ENCODE peak calls at places on chromosomes 11 and 22, in four cellular contexts. B is LNCaP clone FGC, Z is fibroblast of lung, U is uterus. W is an unnamed sample.

GRCh38 chr11:135027461-135027860 is 615.4 kb upstream of the B3GAT1 start:
- DNase-seq in B (peak), Z (peak), U (no peak), W (peak)

GRCh38 chr11:65786786-65787636 is at the start of gene OVOL1:
- DNase-seq in B (peak), Z (no peak), U (no peak), W (no peak)

GRCh38 chr11:103832762-103833161 is 203.7 kb upstream of the DDI1 start:
- DNase-seq in B (no peak), Z (peak), U (no peak), W (no peak)

GRCh38 chr11:20119315-20119714 is 41.0 kb downstream of the DBX1 start:
- DNase-seq in B (no peak), Z (no peak), U (no peak), W (no peak)

GRCh38 chr11:115985896-115986295 is 481.7 kb upstream of the CADM1 start:
- DNase-seq in B (no peak), Z (no peak), U (no peak), W (no peak)

GRCh38 chr11:11856638-11857037 is 14.9 kb downstream of the USP47 start:
- DNase-seq in B (no peak), Z (no peak), U (no peak), W (no peak)

GRCh38 chr11:133999355-133999754 is 42.6 kb upstream of the IGSF9B start:
- DNase-seq in B (no peak), Z (no peak), U (no peak), W (no peak)

GRCh38 chr11:5476184-5476819 is 12.2 kb upstream of the OR52D1 start:
- DNase-seq in B (no peak), Z (peak), U (no peak), W (peak)

GRCh38 chr22:35634981-35635540 is 13.2 kb upstream of the APOL6 start:
- DNase-seq in B (no peak), Z (no peak), U (no peak), W (no peak)

GRCh38 chr11:59264736-59265135 is 52.0 kb upstream of the MPEG1 start:
- DNase-seq in B (no peak), Z (no peak), U (no peak), W (no peak)

GRCh38 chr22:46828323-46829139 is 66.1 kb downstream of the TBC1D22A start:
- DNase-seq in B (no peak), Z (no peak), U (no peak), W (peak)

GRCh38 chr11:105046898-105047579 is 1.9 kb upstream of the CARD16 start:
- DNase-seq in B (no peak), Z (peak), U (peak), W (peak)

GRCh38 chr11:100872951-100873350 is 185.9 kb downstream of the ARHGAP42 start:
- DNase-seq in B (no peak), Z (no peak), U (no peak), W (no peak)

GRCh38 chr11:9265211-9266131 is at the start of gene DENND5A:
- DNase-seq in B (no peak), Z (peak), U (peak), W (peak)

GRCh38 chr11:129061466-129062194 is 119.0 kb upstream of the TP53AIP1 start:
- DNase-seq in B (no peak), Z (no peak), U (no peak), W (no peak)

DNA sequence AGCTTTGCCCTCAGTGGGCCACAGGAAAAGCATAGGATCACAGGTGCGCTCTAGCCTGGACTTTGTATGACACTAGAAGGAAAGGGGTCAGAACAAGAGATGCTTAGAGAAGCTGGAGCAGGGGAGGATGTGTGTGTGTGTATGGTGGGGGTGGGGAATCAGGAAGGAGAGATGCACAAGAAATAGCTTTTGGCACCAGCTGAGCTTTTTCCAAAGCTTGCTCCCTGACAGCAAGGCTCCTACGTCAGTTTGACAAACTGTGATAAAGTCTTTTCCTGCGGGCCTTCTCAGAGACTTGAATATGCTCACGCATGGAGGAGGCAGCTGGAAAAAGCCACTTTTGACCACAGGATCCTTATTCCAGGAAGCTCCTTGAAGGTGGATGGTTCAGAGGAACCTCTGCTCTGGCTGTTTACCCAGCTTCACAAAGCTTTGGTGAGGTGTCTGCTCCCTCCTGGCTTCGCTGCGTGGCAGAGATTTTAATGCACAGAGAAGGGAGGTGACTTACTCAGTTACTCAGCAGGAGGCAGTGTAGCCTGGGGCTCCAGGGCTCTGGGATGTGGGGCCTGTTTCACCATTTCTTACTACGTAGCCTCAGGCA is 3.9 kb downstream of the CDC42EP1 start:
- DNase-seq in B (no peak), Z (peak), U (no peak), W (peak)
- H3K4me3 ChIP-seq in B (no peak), Z (peak), U (peak), W (no peak)

GRCh38 chr11:117799634-117800033 is 2.6 kb upstream of the DSCAML1 start:
- DNase-seq in B (no peak), Z (no peak), U (no peak), W (no peak)

GRCh38 chr11:117794144-117794543 is 2.9 kb downstream of the DSCAML1 start:
- DNase-seq in B (no peak), Z (no peak), U (no peak), W (no peak)

GRCh38 chr11:117795726-117796455 is 1.1 kb downstream of the DSCAML1 start:
- DNase-seq in B (no peak), Z (no peak), U (no peak), W (no peak)

GRCh38 chr11:117794772-117795629 is 2.0 kb downstream of the DSCAML1 start:
- DNase-seq in B (no peak), Z (no peak), U (no peak), W (no peak)

GRCh38 chr11:117796456-117797428 is at the start of gene DSCAML1:
- DNase-seq in B (no peak), Z (no peak), U (no peak), W (no peak)
- H3K4me3 ChIP-seq in B (no peak), Z (no peak), U (peak), W (peak)

DNA sequence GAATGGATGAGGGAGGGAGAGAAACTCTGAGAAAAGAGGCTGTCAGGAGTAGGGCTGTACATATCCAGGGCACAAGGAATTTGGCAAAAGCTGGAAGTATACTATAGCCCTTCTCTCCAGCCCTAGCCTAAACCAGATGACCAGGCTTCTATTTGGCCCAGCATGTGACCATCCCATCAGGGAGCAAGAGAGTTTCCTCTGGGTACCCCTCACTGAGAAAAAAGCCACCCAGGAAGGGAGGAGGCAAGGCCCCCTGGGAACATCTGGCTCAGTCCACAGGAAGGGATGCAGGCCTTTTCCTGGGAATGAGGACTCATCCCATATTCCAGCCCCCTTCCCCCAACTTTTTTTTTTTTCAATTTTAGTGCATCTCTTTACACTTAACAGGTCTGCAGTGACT is 8.3 kb downstream of the CD44 start:
- DNase-seq in B (no peak), Z (no peak), U (no peak), W (no peak)
- H3K4me3 ChIP-seq in B (no peak), Z (no peak), U (no peak), W (no peak)

GRCh38 chr22:19766235-19766505 is 5.6 kb downstream of the TBX1 start:
- DNase-seq in B (no peak), Z (no peak), U (no peak), W (no peak)

GRCh38 chr22:19765477-19766234 is 5.1 kb downstream of the TBX1 start:
- DNase-seq in B (no peak), Z (no peak), U (no peak), W (peak)

GRCh38 chr22:19764636-19765476 is 4.3 kb downstream of the TBX1 start:
- DNase-seq in B (no peak), Z (no peak), U (no peak), W (no peak)

GRCh38 chr22:19767427-19768380 is 7.1 kb downstream of the TBX1 start:
- DNase-seq in B (no peak), Z (no peak), U (peak), W (no peak)

GRCh38 chr22:19766506-19767426 is 6.2 kb downstream of the TBX1 start:
- DNase-seq in B (no peak), Z (no peak), U (no peak), W (peak)
- H3K4me3 ChIP-seq in B (no peak), Z (no peak), U (no peak), W (no peak)

DNA sequence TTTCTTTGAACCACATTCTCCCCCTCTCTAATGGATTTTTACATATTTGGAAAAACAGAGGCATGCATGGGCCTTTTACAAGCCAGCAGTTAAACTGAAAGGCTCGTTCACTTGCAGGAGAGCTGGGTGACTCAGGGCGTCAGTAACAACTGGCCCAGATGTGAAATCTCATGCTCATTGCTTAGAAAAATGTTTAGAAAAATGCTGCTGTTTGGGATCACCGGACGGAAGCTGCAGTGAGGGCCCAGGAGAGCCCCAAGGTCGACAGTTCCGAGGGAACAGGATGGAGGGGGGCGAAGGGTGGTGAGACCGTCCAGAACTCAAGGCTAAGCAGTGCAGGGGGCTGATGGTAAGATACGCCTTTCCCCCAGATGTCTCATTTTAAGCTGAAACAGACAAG is 41.7 kb upstream of the SMTN start:
- DNase-seq in B (no peak), Z (peak), U (peak), W (no peak)
- H3K4me3 ChIP-seq in B (no peak), Z (no peak), U (no peak), W (no peak)

GRCh38 chr11:46362146-46363030 is 15.1 kb downstream of the DGKZ start:
- DNase-seq in B (no peak), Z (no peak), U (no peak), W (no peak)

GRCh38 chr11:46359936-46360335 is 12.7 kb downstream of the DGKZ start:
- DNase-seq in B (no peak), Z (peak), U (no peak), W (no peak)

GRCh38 chr11:46363031-46363407 is 15.8 kb downstream of the DGKZ start:
- DNase-seq in B (no peak), Z (no peak), U (peak), W (peak)

GRCh38 chr11:46361283-46362145 is 14.3 kb downstream of the DGKZ start:
- DNase-seq in B (no peak), Z (peak), U (no peak), W (peak)

GRCh38 chr11:46360878-46361277 is 13.6 kb downstream of the DGKZ start:
- DNase-seq in B (no peak), Z (no peak), U (no peak), W (no peak)
- H3K4me3 ChIP-seq in B (no peak), Z (no peak), U (no peak), W (no peak)

GRCh38 chr11:62605902-62606301 is 4.2 kb upstream of the MTA2 start:
- DNase-seq in B (no peak), Z (no peak), U (no peak), W (no peak)

GRCh38 chr11:62603072-62603408 is 1.4 kb upstream of the MTA2 start:
- DNase-seq in B (no peak), Z (no peak), U (no peak), W (no peak)

GRCh38 chr11:62605467-62605866 is 3.8 kb upstream of the MTA2 start:
- DNase-seq in B (no peak), Z (no peak), U (no peak), W (no peak)

GRCh38 chr11:62603771-62604170 is 2.1 kb upstream of the MTA2 start:
- DNase-seq in B (no peak), Z (no peak), U (no peak), W (no peak)

GRCh38 chr11:62604460-62605130 is 2.9 kb upstream of the MTA2 start:
- DNase-seq in B (no peak), Z (no peak), U (no peak), W (no peak)
- H3K4me3 ChIP-seq in B (no peak), Z (no peak), U (no peak), W (no peak)

DNA sequence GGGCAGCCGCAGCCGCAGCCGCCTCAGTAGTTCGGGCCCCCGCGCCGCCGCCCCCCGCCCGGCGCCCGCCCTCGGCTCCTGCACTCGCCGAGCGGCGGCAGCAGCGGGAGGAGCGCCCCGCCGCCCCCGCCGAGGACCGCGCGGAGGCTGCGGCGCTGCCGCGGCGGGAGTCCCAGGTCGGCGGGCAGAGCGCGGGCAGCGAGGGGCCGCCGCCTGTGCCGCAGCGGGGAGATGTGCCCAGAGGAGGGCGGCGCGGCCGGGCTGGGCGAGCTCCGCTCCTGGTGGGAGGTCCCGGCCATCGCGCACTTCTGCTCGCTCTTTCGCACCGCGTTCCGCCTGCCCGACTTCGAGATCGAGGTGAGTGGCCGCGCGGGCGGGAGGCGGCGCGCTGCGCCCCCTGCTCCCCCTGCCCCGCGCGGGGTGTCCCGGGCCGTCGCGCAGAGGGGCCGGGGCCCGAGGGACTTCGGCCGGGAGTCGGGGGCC is 334 bp downstream of the CECR2 start:
- DNase-seq in B (no peak), Z (peak), U (no peak), W (no peak)
- H3K4me3 ChIP-seq in B (peak), Z (no peak), U (peak), W (no peak)

GRCh38 chr11:42768576-42768975 is 543.2 kb upstream of the API5 start:
- DNase-seq in B (no peak), Z (no peak), U (no peak), W (no peak)
- H3K4me3 ChIP-seq in B (no peak), Z (no peak), U (no peak), W (no peak)

DNA sequence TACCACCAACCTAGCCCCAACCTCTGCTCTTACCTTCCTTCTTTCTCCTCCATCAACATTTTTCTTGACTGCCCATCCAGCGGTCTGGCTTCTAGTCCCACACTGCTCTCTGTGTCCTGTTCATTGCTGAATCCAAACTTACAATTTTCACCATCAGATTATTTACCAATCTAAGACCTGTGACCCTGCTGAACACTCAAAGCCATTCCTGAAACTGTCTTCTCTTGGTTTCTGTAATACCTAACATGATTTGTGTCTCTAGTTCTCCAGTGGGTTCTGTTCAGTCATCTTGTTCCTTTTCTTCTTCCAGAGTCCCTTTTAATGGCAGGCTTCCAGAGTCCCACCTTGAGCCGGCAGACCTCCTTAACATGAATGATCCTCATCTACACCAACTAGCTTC is 24.1 kb downstream of the RRAS2 start:
- DNase-seq in B (no peak), Z (no peak), U (no peak), W (no peak)
- H3K4me3 ChIP-seq in B (no peak), Z (no peak), U (no peak), W (no peak)